ENCODE peak calls at places on chromosomes 11 and 22, in six cellular contexts. Y is stimulated activated CD4-positive, alpha-beta T cell treated with anti-CD3 and anti-CD28 coated beads, Interleukin-12 subunit alpha, Interleukin-12 subunit beta, amount 100 ng/mL, for 4 hours; N is NCI-H1105; I is kidney; P is stimulated activated naive CD4-positive, alpha-beta T cell; E is T-cell. K is an unnamed sample.

GRCh38 chr22:32237905-32238304 is 17.2 kb downstream of the SLC5A4 start:
- DNase-seq in P (no peak), E (no peak), Y (no peak), I (no peak), N (peak), K (no peak)

GRCh38 chr11:15616130-15617105 is 501.7 kb downstream of the INSC start:
- DNase-seq in E (no peak), P (no peak), I (no peak), N (no peak), Y (no peak), K (no peak)

GRCh38 chr11:128704517-128704916 is 10.6 kb downstream of the FLI1 start:
- DNase-seq in Y (no peak), N (no peak), I (no peak), P (no peak), E (no peak), K (no peak)

GRCh38 chr22:47356433-47357011 is 594.1 kb downstream of the TBC1D22A start:
- DNase-seq in I (no peak), P (no peak), N (no peak), Y (no peak), E (no peak), K (no peak)

GRCh38 chr11:108965602-108966001 is 300.7 kb downstream of the DDX10 start:
- DNase-seq in I (no peak), N (no peak), E (no peak), P (no peak), Y (no peak), K (no peak)

GRCh38 chr22:39518996-39519680 is 1.2 kb upstream of the ATF4 start:
- DNase-seq in I (peak), N (no peak), P (no peak), E (no peak), Y (no peak), K (no peak)

GRCh38 chr11:69380451-69380901 is 86.5 kb downstream of the MYEOV start:
- DNase-seq in N (no peak), Y (no peak), I (no peak), P (no peak), E (no peak), K (no peak)

GRCh38 chr11:18322818-18323570 is 627 bp downstream of the GTF2H1 start:
- DNase-seq in I (no peak), P (no peak), N (no peak), Y (no peak), E (no peak), K (no peak)

GRCh38 chr11:30567644-30568043 is 18.5 kb downstream of the MPPED2 start:
- DNase-seq in I (no peak), N (no peak), Y (no peak), E (no peak), P (no peak), K (no peak)

GRCh38 chr11:23540101-23540561 is 679.9 kb upstream of the CCDC179 start:
- DNase-seq in Y (no peak), N (peak), I (no peak), E (no peak), P (no peak), K (no peak)

GRCh38 chr11:118609380-118610219 is 2.2 kb downstream of the PHLDB1 start:
- DNase-seq in N (no peak), I (peak), E (peak), P (peak), Y (peak), K (no peak)

GRCh38 chr11:43868852-43869567 is 11.6 kb upstream of the ALKBH3 start:
- DNase-seq in E (no peak), N (no peak), Y (peak), I (no peak), P (no peak), K (no peak)

GRCh38 chr22:36377022-36377631 is 10.6 kb downstream of the MYH9 start:
- DNase-seq in Y (no peak), N (no peak), E (no peak), I (no peak), P (peak), K (peak)

GRCh38 chr22:39926175-39927152 is 25.6 kb downstream of the GRAP2 start:
- DNase-seq in I (no peak), P (peak), N (no peak), Y (no peak), E (no peak), K (no peak)

GRCh38 chr22:17233348-17234043 is 14.3 kb upstream of the ADA2 start:
- DNase-seq in I (peak), E (no peak), P (no peak), N (no peak), Y (no peak), K (no peak)

GRCh38 chr22:48823941-48824340 is 1003.7 kb downstream of the BRD1 start:
- DNase-seq in E (no peak), Y (no peak), P (no peak), N (no peak), I (peak), K (no peak)

GRCh38 chr11:130848361-130849214 is 67.7 kb downstream of the SNX19 start:
- DNase-seq in P (no peak), N (no peak), E (no peak), Y (no peak), I (no peak), K (no peak)

GRCh38 chr11:129368889-129369672 is 6.6 kb upstream of the BARX2 start:
- DNase-seq in I (no peak), Y (no peak), N (peak), E (no peak), P (no peak), K (no peak)

GRCh38 chr11:64352099-64353005 is 6.6 kb upstream of the RPS6KA4 start:
- DNase-seq in I (no peak), Y (no peak), N (peak), P (no peak), E (no peak), K (no peak)

GRCh38 chr22:43088616-43088978 is 594 bp downstream of the TTLL1 start:
- DNase-seq in N (no peak), I (no peak), E (no peak), P (no peak), Y (no peak), K (no peak)

GRCh38 chr22:28903080-28903479 is 19.7 kb downstream of the ZNRF3 start:
- DNase-seq in N (no peak), E (no peak), I (no peak), Y (no peak), P (no peak), K (no peak)

GRCh38 chr11:95715777-95716241 is 73.8 kb downstream of the FAM76B start:
- DNase-seq in Y (no peak), N (no peak), E (no peak), P (no peak), I (no peak), K (peak)

GRCh38 chr11:75320643-75321042 is 30.8 kb downstream of the ARRB1 start:
- DNase-seq in I (peak), E (no peak), P (no peak), Y (no peak), N (no peak), K (no peak)

GRCh38 chr11:3022982-3023381 is 30.9 kb upstream of the NAP1L4 start:
- DNase-seq in Y (no peak), I (no peak), P (no peak), E (no peak), N (no peak), K (no peak)

K was measured in T-helper 1 cell.